ENCODE peak calls at places on chromosomes 7 and 10, in eight cellular contexts. J is endothelial cell of umbilical vein, O is heart left ventricle, V is SK-N-SH, L is upper lobe of right lung, A is HCT116, K is colonic mucosa, Q is fibroblast of lung. N is an unnamed sample.

GRCh38 chr7:151138541-151138910 is 29.0 kb downstream of the GBX1 start:
- DNase-seq in J (no peak), O (no peak), V (peak), L (peak), A (no peak), K (no peak), Q (no peak), N (no peak)

GRCh38 chr7:135321556-135321955 is 87.9 kb downstream of the STRA8 start:
- DNase-seq in J (peak), O (no peak), V (peak), L (no peak), A (no peak), K (no peak), Q (peak), N (peak)

GRCh38 chr7:114182837-114183236 is 231.8 kb upstream of the FOXP2 start:
- DNase-seq in J (no peak), O (no peak), V (no peak), L (no peak), A (no peak), K (no peak), Q (no peak), N (no peak)

GRCh38 chr10:51980752-51981151 is 281.4 kb upstream of the CSTF2T start:
- DNase-seq in J (no peak), O (no peak), V (no peak), L (no peak), A (no peak), K (no peak), Q (no peak), N (no peak)

GRCh38 chr10:127534511-127534910 is 14.6 kb upstream of the NPS start:
- DNase-seq in J (no peak), O (no peak), V (no peak), L (no peak), A (no peak), K (no peak), Q (no peak), N (no peak)

GRCh38 chr7:34138483-34138882 is 233.1 kb downstream of the BMPER start:
- DNase-seq in J (no peak), O (no peak), V (no peak), L (no peak), A (no peak), K (no peak), Q (no peak), N (no peak)

GRCh38 chr10:86068532-86069337 is 297.9 kb downstream of the GRID1 start:
- DNase-seq in J (no peak), O (no peak), V (no peak), L (peak), A (no peak), K (no peak), Q (no peak), N (no peak)

GRCh38 chr7:133051066-133051465 is 30.8 kb downstream of the CHCHD3 start:
- DNase-seq in J (no peak), O (peak), V (peak), L (no peak), A (no peak), K (no peak), Q (peak), N (no peak)

GRCh38 chr7:87110778-87111177 is 41.5 kb upstream of the DMTF1 start:
- DNase-seq in J (peak), O (no peak), V (no peak), L (no peak), A (no peak), K (no peak), Q (peak), N (peak)

GRCh38 chr7:19051767-19052375 is 65.6 kb downstream of the TWIST1 start:
- DNase-seq in J (peak), O (no peak), V (peak), L (no peak), A (peak), K (peak), Q (peak), N (peak)

GRCh38 chr10:103654925-103655324 is 161.4 kb downstream of the NEURL1 start:
- DNase-seq in J (no peak), O (no peak), V (no peak), L (no peak), A (no peak), K (no peak), Q (no peak), N (no peak)

GRCh38 chr7:22751341-22751740 is 24.3 kb downstream of the IL6 start:
- DNase-seq in J (no peak), O (no peak), V (no peak), L (no peak), A (no peak), K (no peak), Q (no peak), N (no peak)

GRCh38 chr7:100602889-100603696 is 930 bp downstream of the PCOLCE start:
- DNase-seq in J (no peak), O (peak), V (peak), L (peak), A (no peak), K (peak), Q (peak), N (no peak)

GRCh38 chr10:36185096-36185495 is 543.0 kb upstream of the FZD8 start:
- DNase-seq in J (no peak), O (no peak), V (no peak), L (no peak), A (no peak), K (no peak), Q (no peak), N (no peak)

GRCh38 chr10:125878957-125879835 is 1.9 kb downstream of the DHX32 start:
- DNase-seq in J (peak), O (no peak), V (no peak), L (no peak), A (peak), K (no peak), Q (peak), N (peak)

GRCh38 chr7:21261627-21262564 is 166.0 kb upstream of the SP4 start:
- DNase-seq in J (peak), O (no peak), V (peak), L (no peak), A (peak), K (peak), Q (peak), N (no peak)

GRCh38 chr7:141416691-141417268 is 134.4 kb upstream of the AGK start:
- DNase-seq in J (no peak), O (no peak), V (no peak), L (no peak), A (no peak), K (no peak), Q (no peak), N (no peak)

GRCh38 chr10:101214446-101215396 is 14.5 kb downstream of the LBX1 start:
- DNase-seq in J (peak), O (peak), V (peak), L (peak), A (peak), K (peak), Q (peak), N (no peak)

GRCh38 chr7:130888017-130888371 is 154.0 kb upstream of the KLF14 start:
- DNase-seq in J (no peak), O (no peak), V (no peak), L (no peak), A (no peak), K (no peak), Q (no peak), N (no peak)

GRCh38 chr7:50641442-50642405 is 76.5 kb upstream of the DDC start:
- DNase-seq in J (no peak), O (peak), V (no peak), L (peak), A (no peak), K (no peak), Q (no peak), N (no peak)

GRCh38 chr7:71311576-71311975 is 179.6 kb downstream of the GALNT17 start:
- DNase-seq in J (no peak), O (no peak), V (no peak), L (no peak), A (no peak), K (no peak), Q (no peak), N (no peak)

GRCh38 chr7:42127232-42127622 is 109.8 kb downstream of the GLI3 start:
- DNase-seq in J (no peak), O (no peak), V (no peak), L (no peak), A (no peak), K (no peak), Q (no peak), N (no peak)

GRCh38 chr10:48821692-48822091 is 117.9 kb downstream of the LRRC18 start:
- DNase-seq in J (no peak), O (no peak), V (no peak), L (no peak), A (no peak), K (no peak), Q (no peak), N (peak)

GRCh38 chr10:117967149-117967548 is 79.6 kb downstream of the RAB11FIP2 start:
- DNase-seq in J (no peak), O (no peak), V (no peak), L (no peak), A (no peak), K (no peak), Q (no peak), N (no peak)

GRCh38 chr10:95742962-95743535 is 12.9 kb upstream of the ENTPD1 start:
- DNase-seq in J (peak), O (no peak), V (no peak), L (no peak), A (no peak), K (no peak), Q (no peak), N (no peak)

GRCh38 chr7:92731327-92732063 is 104.9 kb downstream of the CDK6 start:
- DNase-seq in J (peak), O (no peak), V (no peak), L (no peak), A (no peak), K (no peak), Q (peak), N (peak)

GRCh38 chr10:59817806-59818205 is 64.6 kb upstream of the MRLN start:
- DNase-seq in J (peak), O (no peak), V (no peak), L (no peak), A (no peak), K (no peak), Q (no peak), N (no peak)

GRCh38 chr10:6297951-6298381 is 95.2 kb downstream of the PFKFB3 start:
- DNase-seq in J (no peak), O (no peak), V (no peak), L (no peak), A (no peak), K (peak), Q (no peak), N (peak)

GRCh38 chr10:89165923-89166322 is 41.2 kb downstream of the CH25H start:
- DNase-seq in J (no peak), O (no peak), V (no peak), L (no peak), A (no peak), K (no peak), Q (no peak), N (peak)

GRCh38 chr7:130393799-130394411 is 13.6 kb downstream of the CPA1 start:
- DNase-seq in J (no peak), O (no peak), V (no peak), L (no peak), A (no peak), K (no peak), Q (no peak), N (no peak)

GRCh38 chr10:7866191-7866590 is 47.9 kb downstream of the TAF3 start:
- DNase-seq in J (no peak), O (no peak), V (no peak), L (no peak), A (no peak), K (no peak), Q (no peak), N (no peak)

GRCh38 chr10:13788320-13788600 is 201.5 kb downstream of the PRPF18 start:
- DNase-seq in J (no peak), O (no peak), V (no peak), L (no peak), A (no peak), K (no peak), Q (peak), N (no peak)

GRCh38 chr10:792792-793100 is 103.3 kb upstream of the DIP2C start:
- DNase-seq in J (no peak), O (no peak), V (peak), L (no peak), A (no peak), K (no peak), Q (peak), N (no peak)

GRCh38 chr10:128095023-128095752 is 31.0 kb downstream of the MKI67 start:
- DNase-seq in J (no peak), O (no peak), V (no peak), L (no peak), A (peak), K (no peak), Q (no peak), N (no peak)

GRCh38 chr7:4009720-4010119 is 672.4 kb upstream of the FOXK1 start:
- DNase-seq in J (no peak), O (no peak), V (no peak), L (no peak), A (no peak), K (no peak), Q (no peak), N (no peak)

GRCh38 chr10:4141471-4141870 is 356.5 kb upstream of the KLF6 start:
- DNase-seq in J (peak), O (no peak), V (no peak), L (no peak), A (no peak), K (no peak), Q (peak), N (no peak)

GRCh38 chr10:121873236-121873635 is 54.6 kb downstream of the ATE1 start:
- DNase-seq in J (no peak), O (no peak), V (no peak), L (no peak), A (no peak), K (no peak), Q (no peak), N (peak)

GRCh38 chr10:71996598-71997371 is 32.6 kb downstream of the CHST3 start:
- DNase-seq in J (no peak), O (no peak), V (no peak), L (no peak), A (no peak), K (no peak), Q (no peak), N (no peak)

DNA sequence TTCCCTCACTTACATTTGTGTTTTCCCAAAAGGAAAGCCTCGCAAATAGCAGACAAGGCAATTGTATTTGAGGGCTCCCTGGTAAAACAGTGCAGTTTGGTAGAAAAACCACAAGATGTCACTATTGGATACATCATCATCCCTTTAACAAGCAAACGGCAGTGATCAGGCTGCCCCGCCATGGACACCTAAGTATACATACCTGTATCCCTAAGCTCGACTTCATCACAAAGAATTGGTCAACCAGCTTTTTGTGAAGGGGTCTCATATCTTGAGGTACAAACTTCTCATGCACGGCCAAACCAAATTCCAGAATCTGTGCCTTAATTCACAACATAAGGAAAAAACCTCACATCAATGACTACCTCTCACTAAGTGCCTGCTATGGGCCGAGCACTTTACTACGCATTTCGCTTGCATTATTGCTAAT is 179.5 kb upstream of the IMMP2L start:
- DNase-seq in J (peak), O (peak), V (peak), L (no peak), A (peak), K (peak), Q (peak), N (no peak)
- TF ChIP-seq CTCF in J (peak), O (peak), V (peak), L (peak), A (peak), K (peak), Q (peak), N (peak)

GRCh38 chr10:79442171-79443040 is 3.0 kb downstream of the ZCCHC24 start:
- DNase-seq in J (no peak), O (no peak), V (no peak), L (peak), A (no peak), K (no peak), Q (no peak), N (no peak)
- H3K27ac ChIP-seq in J (no peak), O (no peak), V (no peak), L (peak), A (no peak), K (no peak), Q (no peak), N (no peak)

DNA sequence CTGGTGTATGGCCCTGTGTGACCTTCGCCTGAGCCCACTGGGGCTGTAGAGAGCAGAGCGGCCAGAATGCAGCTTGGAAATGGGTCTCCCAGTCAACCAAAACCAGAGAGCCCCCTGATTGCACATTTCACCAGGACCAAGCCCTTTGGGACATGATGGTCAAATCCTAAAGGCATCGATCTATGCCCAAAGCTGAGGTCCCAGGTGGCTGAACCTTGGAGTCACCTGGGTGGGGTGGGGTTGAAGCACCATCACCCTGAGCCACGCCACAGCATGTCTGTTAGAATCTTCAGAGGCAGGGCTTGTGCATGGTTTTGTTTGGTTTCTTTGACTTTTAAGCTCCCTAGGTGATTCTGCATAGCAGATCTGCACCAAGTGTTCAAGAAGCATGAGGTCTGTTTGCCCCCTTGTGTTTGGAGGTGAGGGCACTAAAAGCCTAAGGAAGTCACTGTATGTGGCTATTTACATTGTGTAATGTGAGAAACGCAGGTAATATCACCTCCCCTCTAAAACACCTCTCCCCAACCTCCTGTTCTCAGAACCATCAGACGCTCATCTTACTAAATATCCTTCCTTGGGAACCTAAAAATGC is 9.6 kb downstream of the PKD1L1 start:
- DNase-seq in J (no peak), O (no peak), V (no peak), L (no peak), A (no peak), K (no peak), Q (peak), N (no peak)
- TF ChIP-seq CTCF in J (no peak), O (no peak), V (peak), L (no peak), A (peak), K (no peak), Q (no peak), N (peak)

GRCh38 chr7:66741706-66742053 is 1.1 kb downstream of the RABGEF1 start:
- DNase-seq in J (no peak), O (no peak), V (no peak), L (no peak), A (no peak), K (no peak), Q (peak), N (peak)
- H3K27ac ChIP-seq in J (peak), O (no peak), V (no peak), L (peak), A (peak), K (peak), Q (peak), N (peak)

DNA sequence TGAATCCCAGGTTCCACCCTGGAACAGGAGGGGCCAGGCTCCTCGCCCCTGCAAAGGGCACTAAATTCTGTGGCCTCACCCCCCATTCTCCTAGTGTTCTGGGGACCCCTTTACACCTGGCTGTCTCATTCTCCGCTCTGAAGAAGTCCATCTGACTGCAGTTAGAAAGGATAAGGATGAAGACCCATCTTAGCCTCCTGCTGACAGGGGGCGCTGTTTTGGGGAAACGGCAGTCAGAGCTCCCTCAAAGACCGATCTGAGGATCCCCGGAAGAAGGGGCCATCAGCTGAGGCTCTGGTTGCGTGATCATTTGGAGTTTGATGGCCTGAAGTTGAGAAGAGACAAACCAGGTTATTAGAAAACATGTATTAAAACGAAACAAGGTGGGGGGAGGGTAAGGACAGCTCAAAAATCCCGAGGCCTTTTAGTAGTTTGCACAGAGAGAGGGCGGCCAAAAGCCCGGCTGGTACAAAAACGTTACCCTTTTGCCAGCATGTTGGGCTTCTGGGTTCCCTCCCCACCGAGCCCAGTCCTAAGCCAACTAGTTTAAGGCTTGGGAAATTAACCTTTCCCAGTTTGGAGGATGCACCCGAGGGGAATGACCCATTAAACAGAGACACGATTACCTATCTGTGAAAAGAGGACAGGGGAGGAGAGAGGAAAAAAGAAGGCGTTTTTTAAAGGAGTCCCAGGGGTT is 102.8 kb downstream of the CHN2 start:
- DNase-seq in J (no peak), O (no peak), V (no peak), L (no peak), A (no peak), K (no peak), Q (no peak), N (no peak)
- TF ChIP-seq CTCF in J (peak), O (no peak), V (peak), L (no peak), A (peak), K (no peak), Q (no peak), N (peak)

N was measured in foreskin keratinocyte.